ENCODE peak calls at places on chromosomes 13 and 19, in four cellular contexts. I is OCI-LY7, S is fibroblast of pulmonary artery, F is brain microvascular endothelial cell. E is an unnamed sample.
A peak's percentile ranks its signal among the peaks of the same experiment; 100 is the strongest.

GRCh38 chr13:84445776-84446175 is 563.5 kb upstream of the SLITRK1 start:
- DNase-seq in F (peak; percentile 65), I (no peak), S (peak; percentile 4), E (no peak)

GRCh38 chr19:20238025-20238623 is 71.1 kb downstream of the ZNF486 start:
- DNase-seq in I (peak; percentile 97), F (peak; percentile 95), S (peak; percentile 88), E (peak; percentile 57)

GRCh38 chr19:4061683-4062575 is 4.8 kb downstream of the ZBTB7A start:
- DNase-seq in S (no peak), I (peak; percentile 20), F (no peak), E (no peak)

GRCh38 chr13:21243045-21243842 is 66.8 kb downstream of the MRPL57 start:
- DNase-seq in S (no peak), F (no peak), I (no peak), E (no peak)

GRCh38 chr13:37109080-37109678 is 3.7 kb upstream of the CSNK1A1L start:
- DNase-seq in F (peak; percentile 68), S (peak; percentile 79), I (peak; percentile 27), E (no peak)

GRCh38 chr13:102721800-102722231 is 27.0 kb upstream of the METTL21C start:
- DNase-seq in S (peak; percentile 64), I (no peak), F (no peak), E (no peak)

GRCh38 chr13:111458001-111458531 is 137.6 kb downstream of the TEX29 start:
- DNase-seq in I (no peak), S (no peak), F (no peak), E (no peak)

GRCh38 chr13:75788494-75788991 is 152.4 kb downstream of the LMO7 start:
- DNase-seq in S (peak; percentile 76), F (peak; percentile 55), I (no peak), E (peak; percentile 75)

GRCh38 chr19:1773173-1773572 is 19.9 kb downstream of the ONECUT3 start:
- DNase-seq in I (no peak), S (peak; percentile 46), F (no peak), E (peak; percentile 34)

GRCh38 chr13:80131204-80131603 is 209.7 kb downstream of the SPRY2 start:
- DNase-seq in I (no peak), F (peak; percentile 75), S (peak; percentile 81), E (no peak)

GRCh38 chr19:30842926-30843325 is 470.7 kb downstream of the ZNF536 start:
- DNase-seq in F (no peak), S (no peak), I (no peak), E (no peak)

GRCh38 chr13:26605845-26606244 is 48.4 kb downstream of the WASF3 start:
- DNase-seq in S (no peak), I (peak; percentile 21), F (no peak), E (no peak)

GRCh38 chr13:43127103-43127817 is 103.9 kb downstream of the DNAJC15 start:
- DNase-seq in F (no peak), S (no peak), I (peak; percentile 1), E (no peak)

GRCh38 chr13:50924025-50924424 is 14.4 kb downstream of the RNASEH2B start:
- DNase-seq in F (no peak), I (no peak), S (no peak), E (no peak)

GRCh38 chr19:56720281-56720680 is 48.7 kb upstream of the ZNF835 start:
- DNase-seq in I (no peak), S (no peak), F (no peak), E (no peak)

GRCh38 chr13:30111810-30112209 is 195.5 kb downstream of the KATNAL1 start:
- DNase-seq in I (peak; percentile 38), S (no peak), F (no peak), E (no peak)

GRCh38 chr19:34172661-34173144 is 399 bp downstream of the LSM14A start:
- DNase-seq in I (peak; percentile 64), S (no peak), F (peak; percentile 27), E (peak; percentile 26)

GRCh38 chr13:109389892-109390345 is 396.5 kb downstream of the IRS2 start:
- DNase-seq in F (no peak), S (peak; percentile 30), I (no peak), E (no peak)

GRCh38 chr13:31248361-31248760 is 48.6 kb downstream of the B3GLCT start:
- DNase-seq in S (no peak), I (no peak), F (no peak), E (no peak)

GRCh38 chr19:49570997-49571676 is 9.2 kb downstream of the NOSIP start:
- DNase-seq in F (no peak), I (peak; percentile 42), S (no peak), E (no peak)

GRCh38 chr13:77928909-77929308 is 10.3 kb upstream of the EDNRB start:
- DNase-seq in S (no peak), I (no peak), F (no peak), E (no peak)

GRCh38 chr13:100234006-100234405 is 145.1 kb downstream of the PCCA start:
- DNase-seq in S (no peak), I (no peak), F (no peak), E (no peak)

GRCh38 chr19:39420769-39421168 is 8.3 kb downstream of the PLEKHG2 start:
- DNase-seq in S (no peak), F (no peak), I (no peak), E (no peak)

GRCh38 chr13:97938701-97939475 is 14.6 kb upstream of the IPO5 start:
- DNase-seq in F (no peak), S (no peak), I (no peak), E (no peak)

GRCh38 chr19:50712833-50713232 is 6.8 kb downstream of the SHANK1 start:
- DNase-seq in I (peak; percentile 34), S (no peak), F (no peak), E (no peak)

GRCh38 chr13:114102521-114103288 is 29.7 kb downstream of the RASA3 start:
- DNase-seq in I (no peak), S (no peak), F (no peak), E (no peak)

GRCh38 chr19:28966737-28967401 is 246.1 kb downstream of the UQCRFS1 start:
- DNase-seq in F (peak; percentile 5), S (peak; percentile 25), I (no peak), E (no peak)

GRCh38 chr19:47729468-47729798 is 15.9 kb upstream of the NOP53 start:
- DNase-seq in F (no peak), I (no peak), S (peak; percentile 84), E (no peak)

GRCh38 chr13:39967199-39967959 is 311.9 kb downstream of the COG6 start:
- DNase-seq in F (no peak), I (no peak), S (no peak), E (no peak)

GRCh38 chr13:21686761-21687391 is 16.0 kb downstream of the FGF9 start:
- DNase-seq in S (no peak), F (no peak), I (no peak), E (no peak)

GRCh38 chr19:43438291-43439162 is 23.8 kb downstream of the TEX101 start:
- DNase-seq in I (no peak), F (no peak), S (peak; percentile 88), E (peak; percentile 24)

GRCh38 chr19:16315825-16316505 is 8.7 kb upstream of the KLF2 start:
- DNase-seq in I (no peak), F (peak; percentile 93), S (peak; percentile 100), E (peak; percentile 93)

GRCh38 chr13:79898996-79899395 is 418.0 kb downstream of the NDFIP2 start:
- DNase-seq in F (no peak), S (no peak), I (no peak), E (no peak)

GRCh38 chr19:34365463-34366401 is 736 bp downstream of the GPI start:
- DNase-seq in F (no peak), S (peak; percentile 44), I (peak; percentile 36), E (no peak)

GRCh38 chr13:110373617-110374016 is 66.5 kb downstream of the COL4A2 start:
- DNase-seq in S (no peak), F (no peak), I (no peak), E (no peak)

GRCh38 chr19:6212403-6213265 is 67.1 kb downstream of the MLLT1 start:
- DNase-seq in I (no peak), S (no peak), F (no peak), E (no peak)

GRCh38 chr13:45082964-45083363 is 37.3 kb upstream of the GTF2F2 start:
- DNase-seq in S (peak; percentile 8), F (peak; percentile 3), I (no peak), E (peak; percentile 56)

GRCh38 chr19:48615145-48616040 is 517 bp upstream of the FAM83E start:
- DNase-seq in S (no peak), I (no peak), F (no peak), E (no peak)